ENCODE peak calls at places on chromosomes 4 and X, in eight cellular contexts. H is NCI-H2171 treated with DMSO at 0.1 percent for 48 hours, Z is NCI-H446, I is DMS 273 treated with DMSO at 0.1 percent for 48 hours, D is suprapubic skin, L is foreskin fibroblast, O is NCI-H1092 treated with DMSO at 0.1 percent for 48 hours, T is naive B cell. C is an unnamed sample.

GRCh38 chrX:118614150-118614549 is 113.3 kb upstream of the IL13RA1 start:
- DNase-seq in O (no peak), T (no peak), L (no peak), D (no peak), H (no peak), I (no peak), Z (no peak), C (no peak)

GRCh38 chrX:38860106-38861013 is 59.1 kb downstream of the MID1IP1 start:
- DNase-seq in Z (no peak), O (no peak), T (peak), D (no peak), H (no peak), I (no peak), L (no peak), C (no peak)

GRCh38 chr4:52577285-52577968 is 81.7 kb downstream of the USP46 start:
- DNase-seq in Z (no peak), H (no peak), L (peak), I (no peak), T (no peak), D (no peak), O (no peak), C (no peak)

GRCh38 chr4:121728798-121729226 is 32.0 kb upstream of the ANXA5 start:
- DNase-seq in H (no peak), Z (no peak), D (no peak), I (no peak), T (no peak), L (peak), O (no peak), C (no peak)

GRCh38 chr4:53744446-53745160 is 153.3 kb upstream of the LNX1 start:
- DNase-seq in Z (no peak), I (no peak), D (no peak), L (no peak), H (peak), O (peak), T (no peak), C (no peak)

GRCh38 chr4:88706574-88706973 is 8.9 kb upstream of the NAP1L5 start:
- DNase-seq in I (no peak), T (no peak), D (no peak), O (peak), H (peak), L (peak), Z (no peak), C (no peak)

GRCh38 chr4:181728567-181728966 is 514.6 kb upstream of the TENM3 start:
- DNase-seq in T (no peak), I (no peak), O (no peak), D (no peak), L (no peak), H (no peak), Z (no peak), C (no peak)

GRCh38 chr4:3868146-3868840 is 102.1 kb downstream of the ADRA2C start:
- DNase-seq in I (no peak), O (no peak), L (peak), H (no peak), T (no peak), D (peak), Z (no peak), C (no peak)

GRCh38 chr4:72919937-72920336 is 149.6 kb downstream of the COX18 start:
- DNase-seq in I (no peak), Z (no peak), L (no peak), D (no peak), O (no peak), T (no peak), H (no peak), C (no peak)

GRCh38 chr4:98166731-98167041 is 23.4 kb upstream of the STPG2 start:
- DNase-seq in I (no peak), O (no peak), L (no peak), T (no peak), H (no peak), Z (no peak), D (no peak), C (no peak)

GRCh38 chr4:115366390-115366789 is 253.0 kb upstream of the NDST4 start:
- DNase-seq in D (no peak), I (no peak), L (no peak), T (no peak), H (no peak), Z (no peak), O (no peak), C (no peak)

GRCh38 chr4:188282620-188283232 is 143.5 kb downstream of the TRIML1 start:
- DNase-seq in T (no peak), H (no peak), Z (no peak), D (no peak), O (no peak), I (no peak), L (no peak), C (no peak)

GRCh38 chr4:61406677-61407076 is 206.6 kb downstream of the ADGRL3 start:
- DNase-seq in H (no peak), T (no peak), O (no peak), Z (no peak), D (no peak), L (no peak), I (no peak), C (no peak)

GRCh38 chr4:60313616-60314015 is 886.5 kb upstream of the ADGRL3 start:
- DNase-seq in D (no peak), L (no peak), O (no peak), T (no peak), H (no peak), I (no peak), Z (no peak), C (no peak)

C was measured in type B pancreatic cell.